ENCODE peak calls at places on chromosome 21, in nine cellular contexts. D, V, K, W, S, X, Q, J and T are unnamed samples. For H3K9me3, the result is how much of the 10 kb centered on the place peaks cover.

GRCh38 chr21:37410639-37411038 is 44.1 kb downstream of the DYRK1A start:
- DNase-seq in Q (no peak), W (no peak), J (no peak), V (no peak), X (no peak), D (no peak), K (no peak), S (no peak), T (no peak)

GRCh38 chr21:14308234-14308633 is 74.7 kb downstream of the HSPA13 start:
- DNase-seq in W (no peak), X (no peak), S (no peak), Q (no peak), D (no peak), K (no peak), V (no peak), J (no peak), T (no peak)

GRCh38 chr21:15367061-15367626 is 302.3 kb upstream of the NRIP1 start:
- DNase-seq in J (no peak), Q (no peak), S (no peak), X (no peak), W (no peak), K (no peak), V (no peak), D (no peak), T (no peak)

GRCh38 chr21:43956667-43957030 is 55.5 kb upstream of the TRAPPC10 start:
- DNase-seq in Q (no peak), W (no peak), K (no peak), X (peak), V (no peak), S (peak), J (no peak), D (peak), T (no peak)

GRCh38 chr21:41429305-41429704 is 3.3 kb downstream of the MX1 start:
- DNase-seq in S (no peak), D (no peak), J (no peak), X (no peak), W (no peak), Q (no peak), K (no peak), V (no peak), T (no peak)

GRCh38 chr21:37711294-37711844 is 204.9 kb downstream of the KCNJ6 start:
- DNase-seq in V (no peak), S (no peak), J (no peak), X (no peak), W (no peak), K (no peak), Q (no peak), D (no peak), T (no peak)

GRCh38 chr21:45981641-45982255 is at the start of gene COL6A1:
- DNase-seq in V (peak), S (no peak), D (peak), W (peak), X (peak), J (peak), K (no peak), Q (peak), T (peak)

GRCh38 chr21:37414292-37415253 is 48.0 kb downstream of the DYRK1A start:
- DNase-seq in W (no peak), K (no peak), S (no peak), X (no peak), V (no peak), Q (no peak), J (no peak), D (no peak), T (no peak)

GRCh38 chr21:34889537-34890257 is 159.4 kb downstream of the RUNX1 start:
- DNase-seq in K (no peak), X (peak), W (peak), V (peak), S (peak), D (peak), Q (peak), J (peak), T (peak)

GRCh38 chr21:29187939-29188338 is 57.5 kb downstream of the MAP3K7CL start:
- DNase-seq in Q (peak), W (no peak), D (peak), S (peak), X (peak), J (no peak), K (peak), V (peak), T (peak)

GRCh38 chr21:35565204-35565611 is 495.1 kb downstream of the SETD4 start:
- DNase-seq in D (peak), X (peak), K (no peak), Q (no peak), S (no peak), W (peak), V (no peak), J (peak), T (no peak)

GRCh38 chr21:22791986-22792560 is 1793.9 kb downstream of the NCAM2 start:
- DNase-seq in V (no peak), Q (no peak), X (peak), S (peak), D (peak), J (no peak), K (no peak), W (no peak), T (no peak)

GRCh38 chr21:45995686-45996179 is 14.2 kb downstream of the COL6A1 start:
- DNase-seq in W (peak), Q (peak), D (no peak), J (no peak), K (peak), S (no peak), X (no peak), V (peak), T (peak)

GRCh38 chr21:38170283-38170682 is 86.5 kb upstream of the KCNJ15 start:
- DNase-seq in X (peak), Q (no peak), V (no peak), W (peak), D (peak), J (no peak), S (peak), K (no peak), T (no peak)

GRCh38 chr21:44957047-44957831 is 17.4 kb downstream of the SLX9 start:
- DNase-seq in D (no peak), Q (peak), X (no peak), W (no peak), K (no peak), J (no peak), V (no peak), S (no peak), T (no peak)

GRCh38 chr21:44931501-44932365 is 8.1 kb upstream of the SLX9 start:
- DNase-seq in S (no peak), J (no peak), V (no peak), D (no peak), X (no peak), Q (no peak), W (no peak), K (no peak), T (no peak)

GRCh38 chr21:38170705-38171682 is 85.8 kb upstream of the KCNJ15 start:
- DNase-seq in J (no peak), K (no peak), S (peak), W (peak), X (peak), D (peak), V (no peak), Q (no peak), T (no peak)

GRCh38 chr21:42194863-42195262 is 24.1 kb upstream of the ABCG1 start:
- DNase-seq in W (no peak), K (no peak), X (no peak), Q (no peak), V (no peak), S (no peak), J (no peak), D (no peak), T (no peak)

GRCh38 chr21:41695513-41695912 is 71.3 kb downstream of the RIPK4 start:
- DNase-seq in W (no peak), Q (no peak), J (no peak), K (no peak), S (no peak), X (no peak), D (no peak), V (no peak), T (no peak)

GRCh38 chr21:36504067-36505058 is 24.4 kb upstream of the CLDN14 start:
- DNase-seq in V (no peak), J (peak), S (peak), D (no peak), Q (no peak), W (no peak), K (peak), X (peak), T (no peak)

GRCh38 chr21:41507521-41508414 is at the start of gene TMPRSS2:
- DNase-seq in V (no peak), X (no peak), Q (no peak), W (peak), S (no peak), K (no peak), J (no peak), D (no peak), T (no peak)

GRCh38 chr21:42414928-42415769 is 11.4 kb downstream of the UBASH3A start:
- DNase-seq in K (peak), S (peak), J (no peak), Q (no peak), V (no peak), W (peak), D (peak), X (peak), T (peak)

GRCh38 chr21:18832081-18832670 is 428.6 kb upstream of the TMPRSS15 start:
- DNase-seq in V (no peak), K (no peak), W (no peak), S (no peak), J (no peak), X (no peak), Q (no peak), D (no peak), T (no peak)

GRCh38 chr21:46163375-46163774 is 8.0 kb upstream of the FTCD start:
- DNase-seq in K (no peak), W (no peak), X (no peak), Q (no peak), D (no peak), S (no peak), J (no peak), V (no peak), T (no peak)

GRCh38 chr21:39444406-39445145 is 1.0 kb downstream of the LCA5L start:
- DNase-seq in S (no peak), J (no peak), X (peak), V (peak), D (peak), W (no peak), K (no peak), Q (no peak), T (no peak)

GRCh38 chr21:16423921-16424320 is 694.1 kb downstream of the USP25 start:
- DNase-seq in Q (no peak), X (no peak), J (no peak), S (no peak), D (no peak), K (no peak), V (no peak), W (no peak), T (no peak)

GRCh38 chr21:14535702-14536101 is 10.4 kb downstream of the SAMSN1 start:
- DNase-seq in Q (no peak), V (no peak), W (no peak), J (no peak), S (no peak), X (no peak), K (no peak), D (no peak), T (no peak)

GRCh38 chr21:45976666-45977335 is 4.8 kb upstream of the COL6A1 start:
- DNase-seq in Q (peak), K (no peak), V (peak), J (no peak), X (no peak), D (no peak), S (no peak), W (peak), T (no peak)

GRCh38 chr21:45406801-45407628 is 2.0 kb downstream of the COL18A1 start:
- DNase-seq in X (no peak), S (peak), K (no peak), Q (peak), J (no peak), W (no peak), V (no peak), D (no peak), T (peak)

GRCh38 chr21:27739187-27739586 is 772.3 kb upstream of the ADAMTS5 start:
- DNase-seq in K (no peak), Q (no peak), W (no peak), S (no peak), J (no peak), D (no peak), V (no peak), X (no peak), T (no peak)

GRCh38 chr21:27735699-27736098 is 768.8 kb upstream of the ADAMTS5 start:
- DNase-seq in K (no peak), D (no peak), Q (no peak), X (no peak), W (no peak), J (no peak), V (no peak), S (no peak), T (no peak)

GRCh38 chr21:27741736-27742135 is 774.8 kb upstream of the ADAMTS5 start:
- DNase-seq in K (no peak), S (no peak), X (no peak), J (no peak), D (no peak), V (no peak), Q (no peak), W (no peak), T (no peak)

GRCh38 chr21:27743971-27744564 is 777.2 kb upstream of the ADAMTS5 start:
- DNase-seq in K (no peak), D (no peak), X (no peak), S (no peak), V (no peak), Q (no peak), W (no peak), J (no peak), T (no peak)

GRCh38 chr21:27740084-27740483 is 773.2 kb upstream of the ADAMTS5 start:
- DNase-seq in W (no peak), D (no peak), J (no peak), V (no peak), S (no peak), X (no peak), K (no peak), Q (no peak), T (no peak)
- H3K9me3 ChIP-seq in W (under half), D (under half), J (under half), V (under half), S (under half), X (under half), K (under half), Q (under half), T (under half)

GRCh38 chr21:33207471-33208149 is 22.1 kb upstream of the IFNAR2 start:
- DNase-seq in S (no peak), V (no peak), D (no peak), X (no peak), Q (no peak), K (no peak), W (no peak), J (no peak), T (no peak)
- TF ChIP-seq POLR2A in S (no peak), V (no peak), D (no peak), X (no peak), Q (no peak), K (no peak), W (no peak), J (no peak), T (no peak)

DNA sequence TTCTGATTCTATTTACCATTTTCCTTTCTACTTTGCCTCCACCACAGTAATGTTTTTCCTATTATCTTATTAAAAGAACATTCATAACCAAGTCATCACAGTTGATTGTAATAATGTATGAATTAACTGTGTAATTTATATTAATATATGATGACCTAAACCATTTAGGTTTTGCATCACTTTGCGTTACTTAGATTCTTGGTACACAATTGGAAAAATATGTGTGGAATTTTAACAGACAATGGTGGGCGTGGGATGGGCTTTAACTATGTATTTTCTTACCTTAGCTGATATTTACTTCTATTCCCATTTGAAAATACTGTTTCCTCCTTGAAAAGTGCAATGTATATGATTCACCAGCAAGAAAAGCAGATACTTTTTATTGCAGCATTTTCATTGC is 3.6 kb downstream of the KRTAP21-3 start:
- DNase-seq in D (no peak), S (no peak), X (no peak), Q (no peak), W (no peak), J (no peak), V (no peak), K (no peak), T (no peak)
- H3K9me3 ChIP-seq in D (under half), S (under half), X (under half), Q (under half), W (under half), J (under half), V (under half), K (under half), T (under half)

GRCh38 chr21:25732091-25732760 is 2.5 kb downstream of the ATP5PF start:
- DNase-seq in J (no peak), W (no peak), K (no peak), S (no peak), X (no peak), Q (no peak), D (no peak), V (no peak), T (no peak)

GRCh38 chr21:25733859-25734653 is 648 bp downstream of the ATP5PF start:
- DNase-seq in Q (no peak), S (peak), D (peak), X (peak), W (no peak), V (no peak), J (peak), K (no peak), T (no peak)

GRCh38 chr21:25735895-25736597 is 1.3 kb downstream of the GABPA start:
- DNase-seq in V (no peak), X (peak), K (no peak), Q (no peak), W (no peak), S (peak), D (no peak), J (no peak), T (no peak)

GRCh38 chr21:25735221-25735894 is 586 bp downstream of the GABPA start:
- DNase-seq in W (peak), V (peak), Q (peak), J (peak), K (peak), D (peak), S (peak), X (peak), T (peak)

GRCh38 chr21:25734654-25735220 is at the start of the genes ATP5PF and GABPA:
- DNase-seq in Q (peak), K (peak), J (peak), D (peak), V (peak), W (peak), X (peak), S (peak), T (peak)
- TF ChIP-seq POLR2A in Q (peak), K (peak), J (peak), D (peak), V (peak), W (no peak), X (peak), S (peak), T (peak)